ENCODE peak calls at places on chromosomes 16 and 17, in nine cellular contexts. One of them, this sample, is unnamed.

GRCh38 chr16:28288117-28288516 is 4.2 kb upstream of the SBK1 start:
- DNase-seq in AG10803: no peak
- DNase-seq in IMR-90: no peak
- DNase-seq in left lobe of liver: no peak
- DNase-seq in activated effector memory CD4-positive, alpha-beta T cell treated with Interleukin-2 at 50 U/mL for 16 hours: no peak
- DNase-seq in left colon: no peak
- DNase-seq in NCI-H1092: no peak
- DNase-seq in ascending aorta: no peak
- DNase-seq in nucleus accumbens: no peak
- DNase-seq in this sample: no peak

GRCh38 chr16:58011652-58012051 is 10.4 kb downstream of the USB1 start:
- DNase-seq in IMR-90: peak
- DNase-seq in NCI-H1092: no peak
- DNase-seq in nucleus accumbens: no peak
- DNase-seq in left colon: no peak
- DNase-seq in ascending aorta: no peak
- DNase-seq in AG10803: peak
- DNase-seq in activated effector memory CD4-positive, alpha-beta T cell treated with Interleukin-2 at 50 U/mL for 16 hours: no peak
- DNase-seq in left lobe of liver: no peak
- DNase-seq in this sample: no peak

GRCh38 chr17:76248013-76248782 is 7.9 kb upstream of the RNF157 start:
- DNase-seq in activated effector memory CD4-positive, alpha-beta T cell treated with Interleukin-2 at 50 U/mL for 16 hours: no peak
- DNase-seq in AG10803: no peak
- DNase-seq in NCI-H1092: no peak
- DNase-seq in IMR-90: no peak
- DNase-seq in nucleus accumbens: no peak
- DNase-seq in left lobe of liver: peak
- DNase-seq in left colon: no peak
- DNase-seq in ascending aorta: no peak
- DNase-seq in this sample: no peak

GRCh38 chr17:2551493-2551892 is 39.8 kb upstream of the METTL16 start:
- DNase-seq in ascending aorta: no peak
- DNase-seq in left lobe of liver: no peak
- DNase-seq in nucleus accumbens: no peak
- DNase-seq in NCI-H1092: no peak
- DNase-seq in AG10803: no peak
- DNase-seq in left colon: no peak
- DNase-seq in activated effector memory CD4-positive, alpha-beta T cell treated with Interleukin-2 at 50 U/mL for 16 hours: no peak
- DNase-seq in IMR-90: no peak
- DNase-seq in this sample: no peak

GRCh38 chr16:84730406-84731106 is 30.8 kb downstream of the USP10 start:
- DNase-seq in left lobe of liver: no peak
- DNase-seq in nucleus accumbens: peak
- DNase-seq in AG10803: peak
- DNase-seq in IMR-90: peak
- DNase-seq in ascending aorta: peak
- DNase-seq in NCI-H1092: no peak
- DNase-seq in left colon: peak
- DNase-seq in activated effector memory CD4-positive, alpha-beta T cell treated with Interleukin-2 at 50 U/mL for 16 hours: no peak
- DNase-seq in this sample: peak

GRCh38 chr16:83397601-83398000 is 410.2 kb upstream of the HSBP1 start:
- DNase-seq in nucleus accumbens: no peak
- DNase-seq in ascending aorta: no peak
- DNase-seq in AG10803: no peak
- DNase-seq in left colon: no peak
- DNase-seq in activated effector memory CD4-positive, alpha-beta T cell treated with Interleukin-2 at 50 U/mL for 16 hours: no peak
- DNase-seq in IMR-90: no peak
- DNase-seq in NCI-H1092: no peak
- DNase-seq in left lobe of liver: no peak
- DNase-seq in this sample: no peak

GRCh38 chr16:82345318-82345717 is 175.3 kb upstream of the MPHOSPH6 start:
- DNase-seq in AG10803: no peak
- DNase-seq in IMR-90: no peak
- DNase-seq in activated effector memory CD4-positive, alpha-beta T cell treated with Interleukin-2 at 50 U/mL for 16 hours: no peak
- DNase-seq in ascending aorta: no peak
- DNase-seq in nucleus accumbens: no peak
- DNase-seq in left lobe of liver: no peak
- DNase-seq in left colon: no peak
- DNase-seq in NCI-H1092: no peak
- DNase-seq in this sample: no peak

GRCh38 chr16:87918866-87919680 is 17.3 kb downstream of the CA5A start:
- DNase-seq in IMR-90: no peak
- DNase-seq in left colon: no peak
- DNase-seq in left lobe of liver: no peak
- DNase-seq in nucleus accumbens: no peak
- DNase-seq in NCI-H1092: no peak
- DNase-seq in ascending aorta: no peak
- DNase-seq in AG10803: peak
- DNase-seq in activated effector memory CD4-positive, alpha-beta T cell treated with Interleukin-2 at 50 U/mL for 16 hours: no peak
- DNase-seq in this sample: no peak

GRCh38 chr16:76226011-76226410 is 51.2 kb upstream of the CNTNAP4 start:
- DNase-seq in NCI-H1092: no peak
- DNase-seq in IMR-90: no peak
- DNase-seq in ascending aorta: no peak
- DNase-seq in AG10803: no peak
- DNase-seq in activated effector memory CD4-positive, alpha-beta T cell treated with Interleukin-2 at 50 U/mL for 16 hours: no peak
- DNase-seq in nucleus accumbens: no peak
- DNase-seq in left colon: no peak
- DNase-seq in left lobe of liver: no peak
- DNase-seq in this sample: no peak

GRCh38 chr16:87297918-87298631 is 19.1 kb downstream of the C16orf95 start:
- DNase-seq in AG10803: no peak
- DNase-seq in left lobe of liver: no peak
- DNase-seq in ascending aorta: no peak
- DNase-seq in NCI-H1092: peak
- DNase-seq in nucleus accumbens: peak
- DNase-seq in activated effector memory CD4-positive, alpha-beta T cell treated with Interleukin-2 at 50 U/mL for 16 hours: no peak
- DNase-seq in IMR-90: peak
- DNase-seq in left colon: peak
- DNase-seq in this sample: no peak

GRCh38 chr17:19338031-19338990 is 24.2 kb downstream of the B9D1 start:
- DNase-seq in AG10803: peak
- DNase-seq in nucleus accumbens: peak
- DNase-seq in activated effector memory CD4-positive, alpha-beta T cell treated with Interleukin-2 at 50 U/mL for 16 hours: peak
- DNase-seq in NCI-H1092: no peak
- DNase-seq in left lobe of liver: peak
- DNase-seq in IMR-90: peak
- DNase-seq in left colon: peak
- DNase-seq in ascending aorta: peak
- DNase-seq in this sample: peak

GRCh38 chr16:19680972-19681371 is 37.1 kb downstream of the KNOP1 start:
- DNase-seq in NCI-H1092: no peak
- DNase-seq in activated effector memory CD4-positive, alpha-beta T cell treated with Interleukin-2 at 50 U/mL for 16 hours: no peak
- DNase-seq in IMR-90: no peak
- DNase-seq in ascending aorta: no peak
- DNase-seq in left colon: no peak
- DNase-seq in left lobe of liver: no peak
- DNase-seq in nucleus accumbens: no peak
- DNase-seq in AG10803: no peak
- DNase-seq in this sample: no peak

GRCh38 chr17:56521439-56522141 is 71.9 kb upstream of the NOG start:
- DNase-seq in left lobe of liver: no peak
- DNase-seq in IMR-90: no peak
- DNase-seq in NCI-H1092: no peak
- DNase-seq in nucleus accumbens: peak
- DNase-seq in ascending aorta: no peak
- DNase-seq in left colon: no peak
- DNase-seq in activated effector memory CD4-positive, alpha-beta T cell treated with Interleukin-2 at 50 U/mL for 16 hours: no peak
- DNase-seq in AG10803: no peak
- DNase-seq in this sample: no peak

GRCh38 chr16:82824408-82824807 is 197.6 kb downstream of the CDH13 start:
- DNase-seq in left lobe of liver: no peak
- DNase-seq in NCI-H1092: no peak
- DNase-seq in nucleus accumbens: no peak
- DNase-seq in IMR-90: no peak
- DNase-seq in left colon: no peak
- DNase-seq in AG10803: no peak
- DNase-seq in ascending aorta: no peak
- DNase-seq in activated effector memory CD4-positive, alpha-beta T cell treated with Interleukin-2 at 50 U/mL for 16 hours: no peak
- DNase-seq in this sample: no peak

GRCh38 chr17:12624221-12624620 is 41.5 kb upstream of the MYOCD start:
- DNase-seq in NCI-H1092: no peak
- DNase-seq in IMR-90: peak
- DNase-seq in left colon: no peak
- DNase-seq in AG10803: no peak
- DNase-seq in left lobe of liver: no peak
- DNase-seq in activated effector memory CD4-positive, alpha-beta T cell treated with Interleukin-2 at 50 U/mL for 16 hours: no peak
- DNase-seq in nucleus accumbens: no peak
- DNase-seq in ascending aorta: no peak
- DNase-seq in this sample: no peak

GRCh38 chr16:89295915-89296314 is 78.4 kb downstream of the ZNF778 start:
- DNase-seq in nucleus accumbens: no peak
- DNase-seq in ascending aorta: no peak
- DNase-seq in IMR-90: no peak
- DNase-seq in NCI-H1092: no peak
- DNase-seq in left lobe of liver: no peak
- DNase-seq in left colon: no peak
- DNase-seq in AG10803: no peak
- DNase-seq in activated effector memory CD4-positive, alpha-beta T cell treated with Interleukin-2 at 50 U/mL for 16 hours: no peak
- DNase-seq in this sample: no peak

GRCh38 chr16:72189865-72190371 is 18.0 kb upstream of the PMFBP1 start:
- DNase-seq in left lobe of liver: no peak
- DNase-seq in left colon: no peak
- DNase-seq in ascending aorta: no peak
- DNase-seq in NCI-H1092: no peak
- DNase-seq in nucleus accumbens: peak
- DNase-seq in IMR-90: peak
- DNase-seq in AG10803: peak
- DNase-seq in activated effector memory CD4-positive, alpha-beta T cell treated with Interleukin-2 at 50 U/mL for 16 hours: no peak
- DNase-seq in this sample: no peak

GRCh38 chr17:78166416-78166815 is 2.0 kb upstream of the SYNGR2 start:
- DNase-seq in activated effector memory CD4-positive, alpha-beta T cell treated with Interleukin-2 at 50 U/mL for 16 hours: no peak
- DNase-seq in left lobe of liver: no peak
- DNase-seq in AG10803: no peak
- DNase-seq in ascending aorta: no peak
- DNase-seq in left colon: peak
- DNase-seq in NCI-H1092: no peak
- DNase-seq in nucleus accumbens: no peak
- DNase-seq in IMR-90: no peak
- DNase-seq in this sample: no peak

This sample was measured in SHP77 treated with DMSO at 0.1 percent for 48 hours.